ENCODE peak calls at places on chromosomes 2 and 18, in four cellular contexts. T, R, H and W are unnamed samples.

GRCh38 chr18:57959278-57959677 is 84.7 kb upstream of the NEDD4L start:
- DNase-seq in T (peak; percentile 60), R (no peak), H (peak; percentile 36), W (peak; percentile 40)

GRCh38 chr18:70454705-70455322 is 166.0 kb downstream of the SOCS6 start:
- DNase-seq in T (peak; percentile 69), R (no peak), H (peak; percentile 85), W (peak; percentile 47)

GRCh38 chr18:61448316-61448715 is 115.1 kb downstream of the CDH20 start:
- DNase-seq in T (no peak), R (no peak), H (no peak), W (no peak)

GRCh38 chr2:147051814-147052213 is 793.0 kb upstream of the ACVR2A start:
- DNase-seq in T (no peak), R (no peak), H (no peak), W (no peak)

GRCh38 chr2:127674241-127675209 is 805 bp downstream of the LIMS2 start:
- DNase-seq in T (peak; percentile 40), R (no peak), H (no peak), W (no peak)

GRCh38 chr2:168453404-168453803 is 2.7 kb upstream of the CERS6 start:
- DNase-seq in T (no peak), R (no peak), H (no peak), W (no peak)

GRCh38 chr2:128444816-128445532 is 126.3 kb upstream of the HS6ST1 start:
- DNase-seq in T (no peak), R (no peak), H (no peak), W (no peak)

GRCh38 chr2:150621800-150622199 is 134.3 kb upstream of the RND3 start:
- DNase-seq in T (peak; percentile 87), R (no peak), H (peak; percentile 82), W (no peak)

GRCh38 chr18:23135679-23136325 is 517 bp downstream of the CABLES1 start:
- DNase-seq in T (peak; percentile 57), R (no peak), H (no peak), W (no peak)

GRCh38 chr2:80256396-80257167 is 48.0 kb downstream of the LRRTM1 start:
- DNase-seq in T (peak; percentile 8), R (no peak), H (peak; percentile 32), W (no peak)

GRCh38 chr2:124524155-124524910 is 499.2 kb downstream of the CNTNAP5 start:
- DNase-seq in T (no peak), R (no peak), H (no peak), W (no peak)

GRCh38 chr18:50579061-50579774 is 19.3 kb downstream of the MAPK4 start:
- DNase-seq in T (no peak), R (no peak), H (no peak), W (no peak)